ENCODE peak calls at places on chromosomes 4 and X, in nine cellular contexts. W is Panc1, S is cardiac muscle cell, T is upper lobe of right lung, A is epithelial cell of esophagus, Q is PC-3, V is neural progenitor cell, Z is HCT116, F is cardiac fibroblast. C is an unnamed sample.

GRCh38 chr4:87506974-87507701 is 22.0 kb downstream of the SPARCL1 start:
- DNase-seq in W (no peak), S (peak), T (no peak), A (peak), Q (no peak), V (no peak), Z (no peak), F (peak), C (no peak)

GRCh38 chr4:41369680-41370079 is 113.0 kb downstream of the UCHL1 start:
- DNase-seq in W (no peak), S (peak), T (no peak), A (peak), Q (no peak), V (no peak), Z (no peak), F (no peak), C (no peak)

GRCh38 chr4:115720611-115721010 is 607.2 kb upstream of the NDST4 start:
- DNase-seq in W (no peak), S (no peak), T (no peak), A (peak), Q (peak), V (no peak), Z (no peak), F (no peak), C (no peak)

GRCh38 chrX:107324493-107325310 is 118.3 kb downstream of the DNAAF6 start:
- DNase-seq in W (no peak), S (peak), T (peak), A (peak), Q (peak), V (peak), Z (no peak), F (peak), C (peak)

GRCh38 chr4:112517067-112517588 is 1.1 kb upstream of the NEUROG2 start:
- DNase-seq in W (no peak), S (no peak), T (no peak), A (no peak), Q (no peak), V (peak), Z (no peak), F (no peak), C (peak)

GRCh38 chr4:14770025-14770424 is 232.3 kb upstream of the CPEB2 start:
- DNase-seq in W (no peak), S (no peak), T (no peak), A (no peak), Q (no peak), V (no peak), Z (no peak), F (no peak), C (no peak)

GRCh38 chr4:104897297-104897645 is 249.4 kb upstream of the TET2 start:
- DNase-seq in W (no peak), S (no peak), T (no peak), A (no peak), Q (no peak), V (no peak), Z (no peak), F (peak), C (no peak)

GRCh38 chr4:95107004-95107403 is 349.2 kb downstream of the BMPR1B start:
- DNase-seq in W (no peak), S (no peak), T (no peak), A (no peak), Q (peak), V (no peak), Z (no peak), F (peak), C (no peak)

GRCh38 chr4:118729287-118730286 is 44.4 kb downstream of the METTL14 start:
- DNase-seq in W (no peak), S (peak), T (no peak), A (no peak), Q (no peak), V (no peak), Z (no peak), F (peak), C (no peak)

GRCh38 chrX:63761639-63762038 is 23.4 kb downstream of the ARHGEF9 start:
- DNase-seq in W (no peak), S (no peak), T (no peak), A (peak), Q (no peak), V (no peak), Z (no peak), F (no peak), C (no peak)

GRCh38 chrX:46381630-46382029 is 163.6 kb downstream of the ZNF674 start:
- DNase-seq in W (no peak), S (peak), T (no peak), A (peak), Q (peak), V (peak), Z (peak), F (peak), C (peak)

GRCh38 chr4:155569960-155570515 is 96.6 kb upstream of the GUCY1A1 start:
- DNase-seq in W (no peak), S (peak), T (no peak), A (no peak), Q (no peak), V (no peak), Z (no peak), F (peak), C (no peak)

GRCh38 chr4:128649575-128650205 is 159.8 kb upstream of the JADE1 start:
- DNase-seq in W (no peak), S (peak), T (no peak), A (peak), Q (no peak), V (no peak), Z (no peak), F (peak), C (no peak)

GRCh38 chrX:101462892-101463291 is 22.4 kb upstream of the ARMCX4 start:
- DNase-seq in W (peak), S (peak), T (no peak), A (peak), Q (peak), V (peak), Z (peak), F (peak), C (no peak)

GRCh38 chr4:105496899-105497298 is 23.0 kb upstream of the PPA2 start:
- DNase-seq in W (no peak), S (no peak), T (no peak), A (no peak), Q (peak), V (peak), Z (no peak), F (no peak), C (peak)

GRCh38 chr4:1050486-1051213 is 39.2 kb downstream of the FGFRL1 start:
- DNase-seq in W (no peak), S (peak), T (peak), A (no peak), Q (no peak), V (peak), Z (no peak), F (no peak), C (peak)

GRCh38 chr4:153152453-153153338 is 51.5 kb upstream of the TRIM2 start:
- DNase-seq in W (no peak), S (peak), T (peak), A (peak), Q (no peak), V (peak), Z (no peak), F (peak), C (peak)

GRCh38 chr4:72430050-72430449 is 139.0 kb downstream of the ADAMTS3 start:
- DNase-seq in W (no peak), S (peak), T (no peak), A (peak), Q (peak), V (no peak), Z (no peak), F (peak), C (no peak)

GRCh38 chr4:146407669-146408084 is 114.1 kb downstream of the SLC10A7 start:
- DNase-seq in W (no peak), S (peak), T (no peak), A (peak), Q (peak), V (no peak), Z (no peak), F (peak), C (no peak)

GRCh38 chr4:124907881-124908280 is 195.3 kb upstream of the ANKRD50 start:
- DNase-seq in W (no peak), S (peak), T (no peak), A (no peak), Q (peak), V (no peak), Z (no peak), F (peak), C (no peak)

GRCh38 chr4:121758896-121759568 is 5.9 kb downstream of the SMIM43 start:
- DNase-seq in W (no peak), S (peak), T (no peak), A (peak), Q (peak), V (no peak), Z (no peak), F (peak), C (no peak)

GRCh38 chr4:5956285-5957021 is 61.8 kb downstream of the C4orf50 start:
- DNase-seq in W (no peak), S (no peak), T (peak), A (no peak), Q (peak), V (peak), Z (no peak), F (no peak), C (peak)

GRCh38 chr4:168484626-168485025 is 4.3 kb upstream of the DDX60L start:
- DNase-seq in W (no peak), S (peak), T (no peak), A (peak), Q (peak), V (no peak), Z (no peak), F (peak), C (no peak)

GRCh38 chr4:10605746-10606482 is 78.7 kb downstream of the CLNK start:
- DNase-seq in W (no peak), S (no peak), T (no peak), A (peak), Q (peak), V (no peak), Z (no peak), F (peak), C (no peak)

GRCh38 chr4:39469429-39470077 is 10.7 kb downstream of the LIAS start:
- DNase-seq in W (peak), S (peak), T (no peak), A (peak), Q (peak), V (peak), Z (peak), F (peak), C (peak)

GRCh38 chr4:152975615-152976465 is 39.7 kb downstream of the FHDC1 start:
- DNase-seq in W (no peak), S (no peak), T (no peak), A (no peak), Q (no peak), V (no peak), Z (no peak), F (no peak), C (no peak)

GRCh38 chrX:150767475-150768131 is 74.4 kb downstream of the MTMR1 start:
- DNase-seq in W (no peak), S (peak), T (no peak), A (peak), Q (peak), V (no peak), Z (no peak), F (peak), C (peak)

GRCh38 chrX:54817220-54817820 is 9.8 kb downstream of the MAGED2 start:
- DNase-seq in W (no peak), S (peak), T (no peak), A (no peak), Q (no peak), V (no peak), Z (no peak), F (peak), C (peak)

GRCh38 chr4:114921790-114922581 is 191.4 kb downstream of the NDST4 start:
- DNase-seq in W (no peak), S (no peak), T (no peak), A (no peak), Q (no peak), V (peak), Z (no peak), F (no peak), C (peak)

DNA sequence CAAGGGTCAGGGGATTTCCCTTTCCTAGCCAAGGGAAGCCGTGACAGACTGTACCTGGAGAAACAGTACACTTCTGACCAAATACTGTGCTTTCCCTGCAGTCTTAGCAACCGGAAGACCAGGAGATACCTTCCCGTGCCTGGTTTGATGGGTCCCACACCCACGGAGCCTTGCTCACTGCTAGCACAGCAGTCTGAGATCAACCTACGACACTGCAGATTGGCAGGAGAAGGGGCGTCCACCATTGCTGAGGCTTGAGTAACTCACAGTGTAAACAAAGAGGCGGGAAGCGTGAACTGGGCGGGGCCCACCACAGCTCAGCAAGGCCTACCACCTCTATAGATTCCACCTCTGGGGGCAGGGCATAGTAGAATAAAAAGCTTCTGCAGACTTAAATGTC is 48.7 kb upstream of the SRD5A3 start:
- DNase-seq in W (no peak), S (no peak), T (no peak), A (peak), Q (peak), V (no peak), Z (no peak), F (peak), C (no peak)
- H3K4me3 ChIP-seq in W (no peak), S (no peak), T (no peak), A (no peak), Q (no peak), V (no peak), Z (no peak), F (no peak), C (no peak)

GRCh38 chr4:176320340-176320975 is 692 bp downstream of the SPCS3 start:
- DNase-seq in W (no peak), S (peak), T (peak), A (peak), Q (peak), V (peak), Z (peak), F (peak), C (peak)

GRCh38 chr4:176321589-176321988 is 1.8 kb downstream of the SPCS3 start:
- DNase-seq in W (no peak), S (no peak), T (no peak), A (no peak), Q (no peak), V (no peak), Z (no peak), F (no peak), C (no peak)

GRCh38 chr4:176319704-176320339 is at the start of gene SPCS3:
- DNase-seq in W (peak), S (peak), T (peak), A (peak), Q (peak), V (peak), Z (peak), F (peak), C (peak)

GRCh38 chr4:176320976-176321361 is 1.2 kb downstream of the SPCS3 start:
- DNase-seq in W (no peak), S (peak), T (no peak), A (no peak), Q (no peak), V (no peak), Z (no peak), F (peak), C (no peak)

GRCh38 chr4:176319237-176319703 is 496 bp upstream of the SPCS3 start:
- DNase-seq in W (no peak), S (no peak), T (no peak), A (no peak), Q (no peak), V (no peak), Z (no peak), F (no peak), C (no peak)
- H3K4me3 ChIP-seq in W (peak), S (peak), T (peak), A (peak), Q (peak), V (peak), Z (peak), F (peak), C (peak)

GRCh38 chr4:173535165-173535737 is 5.2 kb upstream of the HAND2 start:
- DNase-seq in W (no peak), S (no peak), T (no peak), A (no peak), Q (no peak), V (no peak), Z (no peak), F (no peak), C (no peak)
- H3K4me3 ChIP-seq in W (no peak), S (no peak), T (no peak), A (no peak), Q (no peak), V (no peak), Z (no peak), F (no peak), C (no peak)

GRCh38 chr4:185017964-185018772 is at the start of gene HELT:
- DNase-seq in W (no peak), S (no peak), T (no peak), A (no peak), Q (no peak), V (peak), Z (no peak), F (no peak), C (peak)
- H3K4me3 ChIP-seq in W (peak), S (peak), T (no peak), A (no peak), Q (no peak), V (peak), Z (no peak), F (no peak), C (peak)

GRCh38 chr4:126800723-126801191 is 832.0 kb upstream of the INTU start:
- DNase-seq in W (no peak), S (no peak), T (no peak), A (no peak), Q (no peak), V (no peak), Z (no peak), F (no peak), C (no peak)
- H3K4me3 ChIP-seq in W (no peak), S (no peak), T (no peak), A (no peak), Q (no peak), V (no peak), Z (no peak), F (no peak), C (no peak)

DNA sequence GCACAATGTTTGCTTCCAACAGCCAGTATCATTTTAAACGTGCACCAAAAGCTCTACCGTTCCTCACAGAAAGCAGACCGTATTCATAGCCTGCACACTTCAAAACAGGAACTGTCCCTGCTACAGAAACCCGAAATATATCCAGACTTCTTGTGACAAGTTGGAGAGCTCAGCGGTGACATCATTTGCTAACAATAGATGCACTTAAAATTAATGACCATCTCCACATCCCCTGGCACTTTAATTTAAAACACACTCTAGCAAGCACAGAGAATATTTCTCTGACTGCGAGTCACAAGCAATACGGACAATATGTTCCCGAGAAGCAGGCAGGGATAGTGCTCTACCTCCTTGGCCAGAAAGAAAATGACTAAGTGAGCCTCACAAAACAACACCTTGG is 2.5 kb downstream of the NYX start:
- DNase-seq in W (no peak), S (no peak), T (no peak), A (no peak), Q (peak), V (no peak), Z (no peak), F (peak), C (no peak)
- H3K4me3 ChIP-seq in W (peak), S (no peak), T (peak), A (no peak), Q (peak), V (no peak), Z (no peak), F (no peak), C (no peak)

DNA sequence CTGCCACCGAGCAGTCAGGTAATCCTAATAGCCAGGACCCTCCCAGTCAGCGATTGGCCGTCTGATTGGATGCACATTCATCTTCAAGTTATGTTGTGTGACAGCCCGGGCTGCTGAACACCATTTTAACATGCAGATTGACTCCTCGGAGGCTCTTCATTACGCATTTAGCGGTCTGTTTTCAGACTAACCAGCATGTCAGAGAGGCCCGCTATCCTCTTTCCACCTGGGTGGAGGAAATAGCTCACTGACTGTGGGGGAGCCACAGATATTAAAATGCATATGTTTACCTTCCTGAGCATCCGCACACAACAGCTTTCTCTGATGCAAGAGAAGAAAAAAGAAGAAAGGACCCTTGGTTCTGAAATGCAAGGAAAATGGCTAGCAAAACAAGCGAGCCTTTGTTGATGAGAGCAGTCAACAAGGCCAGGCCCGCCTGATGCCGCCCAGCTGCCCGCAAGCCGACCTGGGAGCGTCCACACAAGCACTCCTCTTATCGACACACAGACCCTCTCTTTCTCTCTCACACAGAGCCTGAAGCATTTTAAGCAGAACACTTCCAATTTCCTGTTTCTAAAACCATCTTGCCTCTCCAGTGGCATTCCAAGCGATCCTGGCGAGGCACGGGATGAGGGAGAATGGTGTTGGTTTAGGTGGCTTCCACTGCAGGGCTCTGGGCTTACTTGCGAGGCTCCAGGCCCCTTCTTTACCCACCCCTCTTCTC is 118.3 kb downstream of the MGST2 start:
- DNase-seq in W (no peak), S (peak), T (no peak), A (no peak), Q (no peak), V (no peak), Z (no peak), F (no peak), C (no peak)
- H3K4me3 ChIP-seq in W (no peak), S (no peak), T (no peak), A (no peak), Q (no peak), V (no peak), Z (no peak), F (no peak), C (no peak)

GRCh38 chr4:8315343-8316250 is 46.0 kb downstream of the HTRA3 start:
- DNase-seq in W (no peak), S (peak), T (peak), A (peak), Q (peak), V (peak), Z (peak), F (peak), C (peak)
- H3K4me3 ChIP-seq in W (no peak), S (no peak), T (no peak), A (no peak), Q (peak), V (no peak), Z (peak), F (no peak), C (no peak)

C was measured in endodermal cell.